ENCODE peak calls at places on chromosomes 12 and 14, in nine cellular contexts. One of them, this sample, is unnamed.

GRCh38 chr12:14239350-14239934 is 126.0 kb upstream of the ATF7IP start:
- DNase-seq in HTR-8/SVneo: no peak
- DNase-seq in HFF-Myc: no peak
- DNase-seq in cardiac fibroblast: peak; percentile 80
- DNase-seq in HCT116: no peak
- DNase-seq in hypothalamus: no peak
- DNase-seq in cardiac muscle cell: peak; percentile 69
- DNase-seq in RPMI8226: peak; percentile 71
- DNase-seq in memory B cell: peak; percentile 50
- DNase-seq in this sample: no peak

GRCh38 chr12:106181416-106182114 is 42.8 kb upstream of the NUAK1 start:
- DNase-seq in cardiac fibroblast: no peak
- DNase-seq in HFF-Myc: no peak
- DNase-seq in HCT116: no peak
- DNase-seq in hypothalamus: no peak
- DNase-seq in memory B cell: no peak
- DNase-seq in HTR-8/SVneo: no peak
- DNase-seq in cardiac muscle cell: no peak
- DNase-seq in RPMI8226: no peak
- DNase-seq in this sample: no peak

GRCh38 chr12:578743-579449 is 84.3 kb downstream of the NINJ2 start:
- DNase-seq in cardiac muscle cell: peak; percentile 37
- DNase-seq in cardiac fibroblast: peak; percentile 15
- DNase-seq in hypothalamus: no peak
- DNase-seq in memory B cell: no peak
- DNase-seq in HFF-Myc: no peak
- DNase-seq in HCT116: no peak
- DNase-seq in RPMI8226: no peak
- DNase-seq in HTR-8/SVneo: no peak
- DNase-seq in this sample: peak; percentile 5

GRCh38 chr14:76782885-76783566 is 21.8 kb downstream of the VASH1 start:
- DNase-seq in cardiac muscle cell: no peak
- DNase-seq in memory B cell: no peak
- DNase-seq in HFF-Myc: no peak
- DNase-seq in RPMI8226: no peak
- DNase-seq in HTR-8/SVneo: no peak
- DNase-seq in HCT116: no peak
- DNase-seq in hypothalamus: no peak
- DNase-seq in cardiac fibroblast: peak; percentile 53
- DNase-seq in this sample: no peak

GRCh38 chr14:56087824-56088571 is 30.2 kb upstream of the PELI2 start:
- DNase-seq in cardiac muscle cell: peak; percentile 27
- DNase-seq in HCT116: no peak
- DNase-seq in HTR-8/SVneo: no peak
- DNase-seq in RPMI8226: no peak
- DNase-seq in hypothalamus: no peak
- DNase-seq in memory B cell: no peak
- DNase-seq in HFF-Myc: no peak
- DNase-seq in cardiac fibroblast: no peak
- DNase-seq in this sample: no peak

GRCh38 chr12:39199371-39199770 is 243.5 kb downstream of the KIF21A start:
- DNase-seq in hypothalamus: no peak
- DNase-seq in HFF-Myc: no peak
- DNase-seq in RPMI8226: no peak
- DNase-seq in cardiac fibroblast: peak; percentile 4
- DNase-seq in memory B cell: no peak
- DNase-seq in HTR-8/SVneo: no peak
- DNase-seq in cardiac muscle cell: no peak
- DNase-seq in HCT116: no peak
- DNase-seq in this sample: no peak

GRCh38 chr12:88546851-88547250 is 33.4 kb downstream of the KITLG start:
- DNase-seq in cardiac fibroblast: peak; percentile 52
- DNase-seq in HFF-Myc: no peak
- DNase-seq in hypothalamus: no peak
- DNase-seq in memory B cell: no peak
- DNase-seq in HTR-8/SVneo: no peak
- DNase-seq in cardiac muscle cell: no peak
- DNase-seq in RPMI8226: no peak
- DNase-seq in HCT116: no peak
- DNase-seq in this sample: no peak

GRCh38 chr12:89525824-89526770 is at the start of gene POC1B:
- DNase-seq in HCT116: peak; percentile 74
- DNase-seq in HTR-8/SVneo: peak; percentile 76
- DNase-seq in cardiac fibroblast: peak; percentile 79
- DNase-seq in RPMI8226: peak; percentile 81
- DNase-seq in HFF-Myc: peak; percentile 52
- DNase-seq in hypothalamus: peak; percentile 87
- DNase-seq in memory B cell: peak; percentile 59
- DNase-seq in cardiac muscle cell: peak; percentile 85
- DNase-seq in this sample: peak; percentile 46

GRCh38 chr12:99960312-99960711 is 24.4 kb downstream of the ANKS1B start:
- DNase-seq in HFF-Myc: no peak
- DNase-seq in HTR-8/SVneo: no peak
- DNase-seq in HCT116: no peak
- DNase-seq in cardiac fibroblast: peak; percentile 24
- DNase-seq in cardiac muscle cell: no peak
- DNase-seq in memory B cell: no peak
- DNase-seq in hypothalamus: no peak
- DNase-seq in RPMI8226: peak; percentile 4
- DNase-seq in this sample: no peak

GRCh38 chr12:24595652-24596235 is 353.2 kb downstream of the BCAT1 start:
- DNase-seq in cardiac fibroblast: peak; percentile 14
- DNase-seq in HCT116: no peak
- DNase-seq in hypothalamus: no peak
- DNase-seq in cardiac muscle cell: peak; percentile 23
- DNase-seq in memory B cell: no peak
- DNase-seq in HTR-8/SVneo: no peak
- DNase-seq in HFF-Myc: no peak
- DNase-seq in RPMI8226: peak; percentile 21
- DNase-seq in this sample: no peak

GRCh38 chr12:45668641-45669040 is 60.9 kb upstream of the ARID2 start:
- DNase-seq in HCT116: no peak
- DNase-seq in cardiac muscle cell: no peak
- DNase-seq in RPMI8226: no peak
- DNase-seq in HFF-Myc: no peak
- DNase-seq in cardiac fibroblast: no peak
- DNase-seq in memory B cell: no peak
- DNase-seq in hypothalamus: no peak
- DNase-seq in HTR-8/SVneo: no peak
- DNase-seq in this sample: no peak

GRCh38 chr14:104353921-104354701 is 215.7 kb downstream of the KIF26A start:
- DNase-seq in HFF-Myc: no peak
- DNase-seq in hypothalamus: no peak
- DNase-seq in memory B cell: no peak
- DNase-seq in cardiac muscle cell: no peak
- DNase-seq in HTR-8/SVneo: no peak
- DNase-seq in cardiac fibroblast: no peak
- DNase-seq in HCT116: no peak
- DNase-seq in RPMI8226: no peak
- DNase-seq in this sample: no peak